ENCODE peak calls at places on chromosomes 16 and 17, in five cellular contexts. L, F, Q, J and E are unnamed samples.

GRCh38 chr16:31202402-31203385 is at the start of gene PYCARD:
- DNase-seq in L (no peak), F (peak), Q (no peak), J (no peak), E (peak)

GRCh38 chr16:58481931-58482330 is 18.0 kb upstream of the NDRG4 start:
- DNase-seq in L (no peak), F (no peak), Q (no peak), J (no peak), E (no peak)

GRCh38 chr17:1714488-1714979 is 4.4 kb upstream of the TLCD2 start:
- DNase-seq in L (peak), F (peak), Q (no peak), J (no peak), E (peak)

GRCh38 chr17:59508999-59509398 is 56.4 kb upstream of the DHX40 start:
- DNase-seq in L (no peak), F (no peak), Q (no peak), J (no peak), E (no peak)

GRCh38 chr16:55555436-55555835 is 11.0 kb upstream of the CAPNS2 start:
- DNase-seq in L (no peak), F (no peak), Q (no peak), J (no peak), E (no peak)

GRCh38 chr16:30902070-30902972 is 5.9 kb downstream of the CTF1 start:
- DNase-seq in L (peak), F (peak), Q (peak), J (no peak), E (peak)

GRCh38 chr17:42274812-42275526 is 1.2 kb downstream of the STAT5B start:
- DNase-seq in L (no peak), F (no peak), Q (no peak), J (no peak), E (no peak)

GRCh38 chr16:85517780-85518179 is 95.3 kb upstream of the GSE1 start:
- DNase-seq in L (no peak), F (no peak), Q (no peak), J (no peak), E (no peak)

GRCh38 chr17:81249233-81250040 is 10.3 kb downstream of the NDUFAF8 start:
- DNase-seq in L (no peak), F (no peak), Q (no peak), J (no peak), E (no peak)

GRCh38 chr17:42673885-42674754 is 2.7 kb downstream of the PLEKHH3 start:
- DNase-seq in L (no peak), F (peak), Q (no peak), J (no peak), E (peak)

GRCh38 chr16:49821614-49822282 is 34.2 kb downstream of the ZNF423 start:
- DNase-seq in L (no peak), F (no peak), Q (no peak), J (no peak), E (no peak)

GRCh38 chr16:15729152-15729551 is 79.1 kb downstream of the NDE1 start:
- DNase-seq in L (no peak), F (no peak), Q (no peak), J (no peak), E (no peak)

GRCh38 chr17:48074322-48075054 is 26.3 kb downstream of the NFE2L1 start:
- DNase-seq in L (no peak), F (peak), Q (peak), J (peak), E (peak)

GRCh38 chr17:60141111-60142018 is 8.4 kb upstream of the CA4 start:
- DNase-seq in L (no peak), F (no peak), Q (no peak), J (no peak), E (no peak)

GRCh38 chr17:17749921-17750320 is 68.7 kb downstream of the RAI1 start:
- DNase-seq in L (peak), F (no peak), Q (no peak), J (peak), E (peak)

GRCh38 chr16:88977028-88977844 is at the start of gene CBFA2T3:
- DNase-seq in L (peak), F (peak), Q (no peak), J (no peak), E (no peak)

GRCh38 chr16:72256398-72257048 is 84.6 kb upstream of the PMFBP1 start:
- DNase-seq in L (no peak), F (no peak), Q (no peak), J (no peak), E (no peak)

GRCh38 chr17:29363716-29364115 is 26.4 kb upstream of the TAOK1 start:
- DNase-seq in L (no peak), F (no peak), Q (no peak), J (no peak), E (no peak)

GRCh38 chr17:7897773-7898172 is 9.2 kb downstream of the CHD3 start:
- DNase-seq in L (no peak), F (no peak), Q (no peak), J (no peak), E (no peak)

GRCh38 chr16:8880839-8881510 is 1.2 kb upstream of the LITAFD start:
- DNase-seq in L (no peak), F (no peak), Q (no peak), J (no peak), E (no peak)

GRCh38 chr17:31508310-31509094 is 117.0 kb downstream of the RAB11FIP4 start:
- DNase-seq in L (no peak), F (no peak), Q (peak), J (peak), E (no peak)

GRCh38 chr17:71978435-71978834 is 142.4 kb upstream of the SOX9 start:
- DNase-seq in L (no peak), F (no peak), Q (no peak), J (no peak), E (no peak)

GRCh38 chr16:8581923-8582580 is 8.3 kb downstream of the TMEM114 start:
- DNase-seq in L (peak), F (no peak), Q (no peak), J (no peak), E (no peak)

GRCh38 chr17:17780941-17781590 is 55.7 kb downstream of the SREBF1 start:
- DNase-seq in L (peak), F (no peak), Q (no peak), J (no peak), E (no peak)

GRCh38 chr17:36721560-36722120 is 120.3 kb downstream of the MRM1 start:
- DNase-seq in L (no peak), F (no peak), Q (no peak), J (no peak), E (peak)

GRCh38 chr16:62883526-62883925 is 847.3 kb upstream of the CDH8 start:
- DNase-seq in L (no peak), F (no peak), Q (no peak), J (no peak), E (no peak)

GRCh38 chr16:57141822-57142631 is 43.8 kb downstream of the PSME3IP1 start:
- DNase-seq in L (no peak), F (no peak), Q (no peak), J (peak), E (peak)

GRCh38 chr17:9671559-9671958 is 26.2 kb downstream of the USP43 start:
- DNase-seq in L (no peak), F (no peak), Q (no peak), J (no peak), E (no peak)

GRCh38 chr17:76672270-76672851 is 28.8 kb upstream of the ST6GALNAC1 start:
- DNase-seq in L (no peak), F (no peak), Q (no peak), J (no peak), E (peak)